ENCODE peak calls at places on chromosomes 12 and 14, in eight cellular contexts. One of them, this sample, is unnamed.

GRCh38 chr12:9673404-9674225 is 4.1 kb downstream of the CLEC2D start:
- DNase-seq in H1: no peak
- DNase-seq in HCT116: peak
- DNase-seq in progenitor cell of endocrine pancreas: no peak
- DNase-seq in astrocyte: peak
- DNase-seq in MCF 10A: peak
- DNase-seq in GM12865: peak
- DNase-seq in GM10248: no peak
- DNase-seq in this sample: peak

GRCh38 chr12:120674172-120674571 is 12.8 kb upstream of the MLEC start:
- DNase-seq in H1: no peak
- DNase-seq in HCT116: no peak
- DNase-seq in progenitor cell of endocrine pancreas: no peak
- DNase-seq in astrocyte: no peak
- DNase-seq in MCF 10A: no peak
- DNase-seq in GM12865: peak
- DNase-seq in GM10248: no peak
- DNase-seq in this sample: no peak

GRCh38 chr12:122730215-122731014 is at the start of gene HCAR1:
- DNase-seq in H1: no peak
- DNase-seq in HCT116: no peak
- DNase-seq in progenitor cell of endocrine pancreas: no peak
- DNase-seq in astrocyte: no peak
- DNase-seq in MCF 10A: no peak
- DNase-seq in GM12865: peak
- DNase-seq in GM10248: no peak
- DNase-seq in this sample: peak

GRCh38 chr12:119749666-119750065 is 81.7 kb downstream of the PRKAB1 start:
- DNase-seq in H1: no peak
- DNase-seq in HCT116: no peak
- DNase-seq in progenitor cell of endocrine pancreas: no peak
- DNase-seq in astrocyte: peak
- DNase-seq in MCF 10A: no peak
- DNase-seq in GM12865: no peak
- DNase-seq in GM10248: no peak
- DNase-seq in this sample: no peak

GRCh38 chr12:122123051-122123760 is 44.6 kb downstream of the MLXIP start:
- DNase-seq in H1: no peak
- DNase-seq in HCT116: peak
- DNase-seq in progenitor cell of endocrine pancreas: peak
- DNase-seq in astrocyte: peak
- DNase-seq in MCF 10A: peak
- DNase-seq in GM12865: peak
- DNase-seq in GM10248: peak
- DNase-seq in this sample: peak

GRCh38 chr14:100307215-100308111 is 1.2 kb upstream of the SLC25A29 start:
- DNase-seq in H1: no peak
- DNase-seq in HCT116: no peak
- DNase-seq in progenitor cell of endocrine pancreas: peak
- DNase-seq in astrocyte: no peak
- DNase-seq in MCF 10A: no peak
- DNase-seq in GM12865: no peak
- DNase-seq in GM10248: no peak
- DNase-seq in this sample: no peak

GRCh38 chr12:92224685-92225331 is 79.2 kb upstream of the BTG1 start:
- DNase-seq in H1: no peak
- DNase-seq in HCT116: no peak
- DNase-seq in progenitor cell of endocrine pancreas: no peak
- DNase-seq in astrocyte: peak
- DNase-seq in MCF 10A: peak
- DNase-seq in GM12865: no peak
- DNase-seq in GM10248: no peak
- DNase-seq in this sample: peak

GRCh38 chr14:33414041-33414440 is 475.4 kb downstream of the NPAS3 start:
- DNase-seq in H1: no peak
- DNase-seq in HCT116: no peak
- DNase-seq in progenitor cell of endocrine pancreas: no peak
- DNase-seq in astrocyte: peak
- DNase-seq in MCF 10A: no peak
- DNase-seq in GM12865: no peak
- DNase-seq in GM10248: peak
- DNase-seq in this sample: no peak

GRCh38 chr14:63993992-63994391 is 141.2 kb downstream of the SYNE2 start:
- DNase-seq in H1: no peak
- DNase-seq in HCT116: no peak
- DNase-seq in progenitor cell of endocrine pancreas: no peak
- DNase-seq in astrocyte: no peak
- DNase-seq in MCF 10A: peak
- DNase-seq in GM12865: peak
- DNase-seq in GM10248: no peak
- DNase-seq in this sample: peak

GRCh38 chr12:122458105-122459035 is 35.9 kb upstream of the CLIP1 start:
- DNase-seq in H1: no peak
- DNase-seq in HCT116: no peak
- DNase-seq in progenitor cell of endocrine pancreas: no peak
- DNase-seq in astrocyte: no peak
- DNase-seq in MCF 10A: no peak
- DNase-seq in GM12865: no peak
- DNase-seq in GM10248: no peak
- DNase-seq in this sample: no peak

GRCh38 chr14:31967669-31967975 is 109.5 kb upstream of the ARHGAP5 start:
- DNase-seq in H1: no peak
- DNase-seq in HCT116: no peak
- DNase-seq in progenitor cell of endocrine pancreas: no peak
- DNase-seq in astrocyte: no peak
- DNase-seq in MCF 10A: no peak
- DNase-seq in GM12865: no peak
- DNase-seq in GM10248: no peak
- DNase-seq in this sample: no peak

GRCh38 chr14:97073622-97074021 is 276.4 kb downstream of the VRK1 start:
- DNase-seq in H1: no peak
- DNase-seq in HCT116: no peak
- DNase-seq in progenitor cell of endocrine pancreas: no peak
- DNase-seq in astrocyte: no peak
- DNase-seq in MCF 10A: no peak
- DNase-seq in GM12865: no peak
- DNase-seq in GM10248: no peak
- DNase-seq in this sample: no peak

GRCh38 chr12:89977356-89978185 is 268.9 kb upstream of the ATP2B1 start:
- DNase-seq in H1: no peak
- DNase-seq in HCT116: no peak
- DNase-seq in progenitor cell of endocrine pancreas: no peak
- DNase-seq in astrocyte: peak
- DNase-seq in MCF 10A: no peak
- DNase-seq in GM12865: no peak
- DNase-seq in GM10248: no peak
- DNase-seq in this sample: no peak

GRCh38 chr14:69010632-69011031 is 31.5 kb upstream of the ACTN1 start:
- DNase-seq in H1: no peak
- DNase-seq in HCT116: no peak
- DNase-seq in progenitor cell of endocrine pancreas: no peak
- DNase-seq in astrocyte: no peak
- DNase-seq in MCF 10A: peak
- DNase-seq in GM12865: no peak
- DNase-seq in GM10248: no peak
- DNase-seq in this sample: peak

GRCh38 chr14:65835501-65835900 is 423.0 kb downstream of the FUT8 start:
- DNase-seq in H1: no peak
- DNase-seq in HCT116: no peak
- DNase-seq in progenitor cell of endocrine pancreas: no peak
- DNase-seq in astrocyte: no peak
- DNase-seq in MCF 10A: no peak
- DNase-seq in GM12865: no peak
- DNase-seq in GM10248: no peak
- DNase-seq in this sample: no peak

GRCh38 chr14:65833256-65833880 is 420.8 kb downstream of the FUT8 start:
- DNase-seq in H1: no peak
- DNase-seq in HCT116: no peak
- DNase-seq in progenitor cell of endocrine pancreas: no peak
- DNase-seq in astrocyte: no peak
- DNase-seq in MCF 10A: no peak
- DNase-seq in GM12865: no peak
- DNase-seq in GM10248: no peak
- DNase-seq in this sample: no peak

GRCh38 chr14:65834812-65835211 is 422.3 kb downstream of the FUT8 start:
- DNase-seq in H1: no peak
- DNase-seq in HCT116: no peak
- DNase-seq in progenitor cell of endocrine pancreas: no peak
- DNase-seq in astrocyte: no peak
- DNase-seq in MCF 10A: no peak
- DNase-seq in GM12865: no peak
- DNase-seq in GM10248: no peak
- DNase-seq in this sample: no peak

GRCh38 chr14:65834051-65834450 is 421.5 kb downstream of the FUT8 start:
- DNase-seq in H1: no peak
- DNase-seq in HCT116: no peak
- DNase-seq in progenitor cell of endocrine pancreas: no peak
- DNase-seq in astrocyte: no peak
- DNase-seq in MCF 10A: no peak
- DNase-seq in GM12865: no peak
- DNase-seq in GM10248: no peak
- DNase-seq in this sample: no peak

DNA sequence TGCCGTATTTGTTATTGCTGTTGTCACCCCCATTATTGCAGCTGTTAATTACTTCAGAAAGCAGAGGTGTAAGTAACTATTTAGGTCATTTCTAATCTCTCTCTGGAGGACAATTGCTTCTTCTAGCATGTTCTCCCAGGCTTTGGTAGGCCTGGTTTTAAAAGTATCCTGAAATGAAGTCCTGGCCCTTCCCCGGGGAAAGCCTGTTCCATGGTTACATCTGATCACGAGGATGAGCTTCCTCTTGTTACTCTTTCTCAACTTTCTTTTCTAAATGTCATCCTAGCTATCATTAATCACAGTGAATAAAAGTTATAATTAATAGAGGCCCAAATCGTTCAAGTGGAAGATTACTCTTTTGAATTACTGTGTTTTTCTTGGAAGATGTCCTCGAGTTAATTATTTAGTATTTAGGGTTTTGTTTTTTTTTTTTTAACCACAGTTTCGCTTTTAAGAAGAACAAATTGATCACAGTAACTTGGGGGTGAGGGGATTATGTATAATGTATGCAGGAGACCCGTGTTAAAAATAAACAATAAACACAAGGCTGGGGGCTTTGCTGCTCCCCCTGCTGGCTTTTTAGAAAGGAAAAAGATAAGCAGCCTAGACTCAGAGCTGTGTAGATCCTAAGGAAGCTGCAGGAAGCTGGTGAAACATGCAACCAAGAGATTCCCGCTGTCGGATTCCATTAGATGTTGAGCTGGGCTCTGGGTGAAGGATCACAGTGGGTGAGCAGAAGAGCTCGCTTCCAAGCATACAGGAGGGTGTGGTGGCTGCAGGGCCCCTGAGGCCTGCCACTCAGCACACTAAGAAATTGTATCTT is 420.1 kb downstream of the FUT8 start:
- DNase-seq in H1: no peak
- DNase-seq in HCT116: no peak
- DNase-seq in progenitor cell of endocrine pancreas: no peak
- DNase-seq in astrocyte: no peak
- DNase-seq in MCF 10A: no peak
- DNase-seq in GM12865: no peak
- DNase-seq in GM10248: no peak
- DNase-seq in this sample: no peak
- TF ChIP-seq CTCF in H1: no peak
- TF ChIP-seq CTCF in HCT116: peak
- TF ChIP-seq CTCF in progenitor cell of endocrine pancreas: peak
- TF ChIP-seq CTCF in astrocyte: peak
- TF ChIP-seq CTCF in MCF 10A: peak
- TF ChIP-seq CTCF in GM12865: no peak
- TF ChIP-seq CTCF in GM10248: no peak
- TF ChIP-seq CTCF in this sample: peak

DNA sequence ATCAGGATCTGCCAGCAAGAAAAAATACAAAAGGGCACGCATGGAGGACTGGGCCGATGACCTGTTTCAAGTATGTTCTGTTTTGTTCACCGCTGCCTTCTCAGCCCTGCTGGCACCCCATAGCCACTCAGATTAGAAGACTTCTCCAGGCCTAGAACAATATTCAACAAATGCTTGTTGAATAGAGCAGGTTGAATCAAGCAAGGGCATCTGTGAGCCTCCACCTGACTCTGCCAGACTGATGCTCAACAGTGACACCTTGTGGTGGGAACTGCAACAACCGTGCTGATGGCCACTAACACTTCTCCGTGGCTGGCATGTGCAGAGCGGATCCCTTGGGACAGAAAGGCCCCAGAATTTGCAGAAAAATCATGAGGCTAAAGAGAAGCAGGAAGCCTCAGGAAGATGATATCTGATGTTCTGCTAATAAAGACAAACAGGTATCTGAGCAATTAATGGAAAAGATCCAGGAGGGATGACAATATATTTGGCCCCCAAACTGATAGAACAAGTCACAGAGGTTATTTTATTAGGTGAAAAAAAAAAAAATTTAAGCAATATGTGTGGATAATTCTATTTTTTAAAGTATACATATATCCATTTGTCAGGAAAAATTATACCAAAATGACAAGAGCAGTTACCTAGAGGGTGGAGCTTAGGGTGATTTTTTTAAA is 114.3 kb downstream of the KSR2 start:
- DNase-seq in H1: peak
- DNase-seq in HCT116: no peak
- DNase-seq in progenitor cell of endocrine pancreas: peak
- DNase-seq in astrocyte: peak
- DNase-seq in MCF 10A: peak
- DNase-seq in GM12865: peak
- DNase-seq in GM10248: peak
- DNase-seq in this sample: peak
- TF ChIP-seq CTCF in H1: peak
- TF ChIP-seq CTCF in HCT116: peak
- TF ChIP-seq CTCF in progenitor cell of endocrine pancreas: peak
- TF ChIP-seq CTCF in astrocyte: peak
- TF ChIP-seq CTCF in MCF 10A: peak
- TF ChIP-seq CTCF in GM12865: peak
- TF ChIP-seq CTCF in GM10248: peak
- TF ChIP-seq CTCF in this sample: peak

DNA sequence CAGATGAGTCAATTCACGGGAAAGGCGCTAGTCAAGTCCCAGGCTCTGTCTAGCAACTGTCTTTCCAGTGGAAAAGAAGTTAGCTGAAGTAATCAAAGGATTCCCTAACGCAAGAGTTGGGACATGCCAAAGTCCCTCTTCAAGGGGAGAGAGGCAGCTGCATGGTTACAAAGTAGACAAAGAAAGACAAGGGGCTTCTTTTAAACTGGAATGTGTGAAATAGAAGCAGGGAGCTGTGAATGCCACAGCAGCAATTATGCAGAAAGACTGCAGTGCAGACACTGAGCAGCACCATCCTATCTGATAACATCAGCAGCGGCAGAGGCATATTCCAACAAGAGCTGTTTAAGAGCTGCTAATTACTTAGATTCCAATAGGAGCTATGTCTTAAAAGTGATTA is 12.5 kb upstream of the CIPC start:
- DNase-seq in H1: no peak
- DNase-seq in HCT116: no peak
- DNase-seq in progenitor cell of endocrine pancreas: no peak
- DNase-seq in astrocyte: no peak
- DNase-seq in MCF 10A: no peak
- DNase-seq in GM12865: no peak
- DNase-seq in GM10248: no peak
- DNase-seq in this sample: no peak
- TF ChIP-seq CTCF in H1: no peak
- TF ChIP-seq CTCF in HCT116: no peak
- TF ChIP-seq CTCF in progenitor cell of endocrine pancreas: no peak
- TF ChIP-seq CTCF in astrocyte: no peak
- TF ChIP-seq CTCF in MCF 10A: no peak
- TF ChIP-seq CTCF in GM12865: no peak
- TF ChIP-seq CTCF in GM10248: no peak
- TF ChIP-seq CTCF in this sample: no peak

GRCh38 chr12:49322708-49323523 is at the start of gene TROAP:
- DNase-seq in H1: peak
- DNase-seq in HCT116: peak
- DNase-seq in progenitor cell of endocrine pancreas: peak
- DNase-seq in astrocyte: peak
- DNase-seq in MCF 10A: peak
- DNase-seq in GM12865: peak
- DNase-seq in GM10248: peak
- DNase-seq in this sample: peak
- TF ChIP-seq CTCF in H1: no peak
- TF ChIP-seq CTCF in HCT116: no peak
- TF ChIP-seq CTCF in progenitor cell of endocrine pancreas: no peak
- TF ChIP-seq CTCF in astrocyte: no peak
- TF ChIP-seq CTCF in MCF 10A: no peak
- TF ChIP-seq CTCF in GM12865: no peak
- TF ChIP-seq CTCF in GM10248: no peak
- TF ChIP-seq CTCF in this sample: no peak

This sample was measured in activated CD8-positive, alpha-beta T cell treated with anti-CD3 and anti-CD28 coated beads for 36 hours.